ENCODE peak calls at places on chromosome 9, in four cellular contexts. E is A549, R is choroid plexus epithelial cell, W is heart left ventricle. G is an unnamed sample.
A peak's percentile ranks its signal among the peaks of the same experiment; 100 is the strongest.

GRCh38 chr9:128078504-128079434 is 10.7 kb downstream of the SLC25A25 start:
- DNase-seq in E (peak; percentile 76), R (peak; percentile 75), W (no peak), G (no peak)

GRCh38 chr9:91085499-91086291 is 276.0 kb downstream of the AUH start:
- DNase-seq in E (no peak), R (no peak), W (no peak), G (no peak)

GRCh38 chr9:93263334-93264229 is 79.6 kb downstream of the WNK2 start:
- DNase-seq in E (no peak), R (no peak), W (no peak), G (no peak)

GRCh38 chr9:120477534-120478001 is 102.4 kb downstream of the CDK5RAP2 start:
- DNase-seq in E (peak; percentile 54), R (peak; percentile 98), W (peak; percentile 55), G (no peak)

GRCh38 chr9:97284798-97285197 is 22.7 kb upstream of the CCDC180 start:
- DNase-seq in E (no peak), R (no peak), W (no peak), G (no peak)

GRCh38 chr9:92576175-92576574 is 40.4 kb upstream of the ECM2 start:
- DNase-seq in E (no peak), R (peak; percentile 33), W (no peak), G (no peak)

GRCh38 chr9:128916204-128916603 is 4.6 kb upstream of the PHYHD1 start:
- DNase-seq in E (no peak), R (peak; percentile 27), W (peak; percentile 55), G (peak; percentile 84)

GRCh38 chr9:32378496-32378895 is 5.9 kb upstream of the ACO1 start:
- DNase-seq in E (peak; percentile 64), R (peak; percentile 91), W (no peak), G (no peak)

GRCh38 chr9:137494104-137494544 is 35.0 kb upstream of the NSMF start:
- DNase-seq in E (no peak), R (no peak), W (peak; percentile 59), G (no peak)

GRCh38 chr9:100206899-100207298 is 107.9 kb downstream of the INVS start:
- DNase-seq in E (no peak), R (no peak), W (no peak), G (no peak)

GRCh38 chr9:3125602-3126392 is 281.9 kb upstream of the PUM3 start:
- DNase-seq in E (no peak), R (no peak), W (no peak), G (no peak)

GRCh38 chr9:129884220-129885017 is 49.2 kb downstream of the USP20 start:
- DNase-seq in E (peak; percentile 76), R (peak; percentile 78), W (peak; percentile 89), G (peak; percentile 97)

GRCh38 chr9:94799578-94800264 is 73.2 kb downstream of the AOPEP start:
- DNase-seq in E (no peak), R (peak; percentile 88), W (no peak), G (no peak)

GRCh38 chr9:98024702-98025101 is 31.8 kb upstream of the NANS start:
- DNase-seq in E (no peak), R (no peak), W (no peak), G (no peak)

GRCh38 chr9:124040935-124041816 is 29.6 kb downstream of the LHX2 start:
- DNase-seq in E (peak; percentile 82), R (no peak), W (peak; percentile 52), G (peak; percentile 69)

GRCh38 chr9:122498883-122499288 is 11.7 kb upstream of the OR1J2 start:
- DNase-seq in E (peak; percentile 13), R (peak; percentile 70), W (no peak), G (no peak)

GRCh38 chr9:83560169-83560826 is 22.1 kb upstream of the FRMD3 start:
- DNase-seq in E (no peak), R (no peak), W (no peak), G (no peak)

GRCh38 chr9:4762889-4763521 is 22.0 kb upstream of the AK3 start:
- DNase-seq in E (no peak), R (peak; percentile 60), W (peak; percentile 56), G (no peak)
- TF ChIP-seq CTCF in E (no peak), R (no peak), W (no peak), G (no peak)

GRCh38 chr9:77865385-77865784 is 166.2 kb downstream of the GNAQ start:
- DNase-seq in E (no peak), R (no peak), W (no peak), G (no peak)

GRCh38 chr9:77866882-77867281 is 164.7 kb downstream of the GNAQ start:
- DNase-seq in E (no peak), R (no peak), W (no peak), G (no peak)

GRCh38 chr9:77864096-77864889 is 167.3 kb downstream of the GNAQ start:
- DNase-seq in E (no peak), R (peak; percentile 72), W (no peak), G (no peak)
- TF ChIP-seq CTCF in E (no peak), R (no peak), W (no peak), G (peak; percentile 6)

DNA sequence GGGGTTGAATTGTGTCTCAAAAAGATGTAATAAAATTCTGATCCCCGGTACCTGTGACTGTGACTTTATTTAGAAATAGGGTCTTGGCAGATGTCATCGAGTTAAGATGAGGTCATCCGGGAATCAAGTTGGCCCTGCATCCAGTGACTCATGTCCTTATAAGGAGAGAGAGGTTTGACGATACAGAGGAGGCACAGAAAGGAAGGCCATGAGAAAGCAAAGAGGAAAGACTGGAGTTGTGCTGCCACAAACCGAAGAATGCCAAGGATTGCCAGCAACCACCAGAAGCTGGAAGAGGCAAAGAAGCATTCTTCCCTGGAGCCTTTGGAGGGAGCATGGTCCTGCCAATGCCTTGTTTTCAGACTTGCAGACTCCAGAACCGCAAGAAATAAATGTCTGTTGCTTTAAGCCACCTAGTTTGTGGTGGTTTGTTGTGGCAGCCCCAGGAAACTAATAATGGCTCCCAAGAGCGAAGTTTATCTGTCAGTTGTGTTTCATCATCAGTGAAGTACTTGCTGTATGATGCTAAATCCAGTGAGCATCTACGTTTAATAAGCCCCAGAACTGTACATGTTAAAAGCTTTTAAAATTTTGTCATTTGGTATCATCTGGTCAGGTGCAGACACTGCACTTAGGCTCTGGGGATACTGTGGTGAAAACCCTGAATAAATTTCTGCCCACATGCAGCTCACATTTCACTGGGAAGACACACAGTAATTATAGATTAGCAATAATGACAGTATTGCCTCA is 114.8 kb downstream of the TLE4 start:
- DNase-seq in E (no peak), R (peak; percentile 67), W (no peak), G (no peak)
- TF ChIP-seq CTCF in E (no peak), R (peak; percentile 8), W (no peak), G (no peak)

DNA sequence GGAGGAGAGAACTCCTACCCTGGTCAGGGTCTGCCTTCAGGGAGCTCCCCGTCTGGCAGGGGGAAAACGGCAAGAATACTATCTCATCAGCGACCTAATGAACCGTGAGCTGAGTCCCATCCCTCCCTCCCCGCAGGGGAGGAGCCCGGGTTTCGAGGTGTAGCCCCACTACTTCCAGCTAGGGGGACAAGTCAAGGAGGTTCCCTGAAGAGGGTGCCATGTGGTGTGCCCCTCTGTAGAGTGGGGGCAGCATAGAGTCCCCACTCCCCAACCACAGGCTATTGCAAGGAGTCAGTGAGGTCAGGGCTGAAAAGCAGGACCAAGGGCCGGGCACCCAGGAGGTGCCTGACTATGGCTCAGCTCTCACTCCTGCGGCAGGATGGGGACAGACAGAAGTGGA is 50.9 kb upstream of the RXRA start:
- DNase-seq in E (no peak), R (no peak), W (no peak), G (no peak)
- TF ChIP-seq CTCF in E (no peak), R (no peak), W (no peak), G (no peak)

GRCh38 chr9:131722260-131722659 is 17.6 kb downstream of the RAPGEF1 start:
- DNase-seq in E (no peak), R (no peak), W (peak; percentile 89), G (no peak)
- TF ChIP-seq CTCF in E (no peak), R (no peak), W (no peak), G (no peak)

GRCh38 chr9:110006657-110007056 is 201.3 kb downstream of the C9orf152 start:
- DNase-seq in E (no peak), R (no peak), W (no peak), G (no peak)
- TF ChIP-seq CTCF in E (no peak), R (no peak), W (no peak), G (no peak)

DNA sequence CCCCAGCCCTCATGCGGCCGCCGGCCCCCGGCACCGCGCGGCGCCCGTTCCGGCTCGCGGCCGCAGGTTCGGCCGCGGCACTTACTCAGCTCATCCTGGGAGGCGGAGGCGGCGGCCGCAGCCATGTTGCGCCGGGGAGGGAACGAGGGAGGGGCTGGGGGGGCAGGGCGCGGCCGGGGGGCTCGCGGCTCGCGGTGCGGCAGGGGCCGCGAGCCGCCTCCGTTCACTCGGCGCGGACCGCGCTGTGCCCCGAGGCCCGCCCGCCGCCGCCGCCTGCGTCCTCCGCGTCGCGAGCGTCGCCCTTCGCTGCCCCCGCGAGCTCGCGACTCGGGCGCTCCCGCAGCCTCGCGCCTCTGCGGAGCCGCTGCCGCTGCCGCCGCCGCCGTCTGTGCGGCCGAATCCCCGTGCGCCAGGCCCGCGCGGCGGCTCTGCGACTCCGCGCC is 743 bp downstream of the ECPAS start:
- DNase-seq in E (no peak), R (no peak), W (no peak), G (peak; percentile 84)
- TF ChIP-seq CTCF in E (no peak), R (no peak), W (no peak), G (no peak)

GRCh38 chr9:70303268-70303667 is 44.5 kb downstream of the SMC5 start:
- DNase-seq in E (no peak), R (no peak), W (no peak), G (no peak)
- TF ChIP-seq CTCF in E (no peak), R (no peak), W (no peak), G (no peak)

DNA sequence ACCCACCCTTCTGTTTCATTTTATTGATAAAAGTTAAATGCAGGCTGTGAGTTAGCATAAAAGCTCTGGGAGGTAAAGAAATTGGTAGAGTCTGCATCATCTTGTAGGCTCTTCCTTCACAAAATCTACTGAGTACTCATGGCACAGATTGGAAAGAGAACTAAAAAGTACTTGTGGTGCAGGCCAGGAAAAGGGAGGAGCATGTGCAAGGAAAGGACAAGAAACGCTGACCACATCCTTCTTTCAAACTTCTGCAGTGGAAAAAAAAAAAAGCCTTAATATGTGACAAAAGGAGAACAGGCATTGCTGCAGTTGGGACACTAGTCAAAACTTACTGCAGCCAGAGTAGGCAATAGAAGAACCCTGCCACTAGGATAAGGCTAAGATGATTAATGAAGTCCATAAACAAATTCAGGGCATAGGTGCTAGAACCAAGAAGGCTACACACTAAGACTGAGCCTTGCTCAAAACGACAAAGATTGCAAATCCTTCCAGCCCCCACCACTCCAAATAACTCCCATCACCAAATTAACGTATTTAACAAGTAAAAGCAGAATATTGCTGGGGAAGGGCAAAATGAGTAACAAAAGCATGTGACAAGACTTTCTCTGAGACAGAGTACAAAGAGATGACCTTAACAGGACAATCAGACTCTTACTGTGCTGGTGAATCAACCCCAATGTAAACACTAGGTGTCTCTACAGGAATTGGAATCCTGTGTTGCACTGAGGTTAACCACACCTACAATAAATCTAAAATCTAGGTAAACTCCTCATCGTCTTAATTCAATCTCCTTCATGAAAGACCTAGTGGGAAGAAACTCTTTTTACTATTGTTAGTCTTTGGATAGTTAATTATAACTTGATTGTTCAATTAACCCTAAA is 1024.8 kb downstream of the TLE1 start:
- DNase-seq in E (peak; percentile 6), R (peak; percentile 41), W (no peak), G (no peak)
- TF ChIP-seq CTCF in E (no peak), R (peak; percentile 30), W (no peak), G (no peak)

GRCh38 chr9:27179245-27179870 is 70.3 kb downstream of the TEK start:
- DNase-seq in E (no peak), R (peak; percentile 24), W (no peak), G (no peak)
- TF ChIP-seq CTCF in E (no peak), R (no peak), W (no peak), G (no peak)

G was measured in upper lobe of right lung.